ENCODE peak calls at places on chromosomes 6 and 20, in eight cellular contexts. Y is KG1, Q is amygdala, J is gastrocnemius medialis, D is HEK293T, G is NCI-H1092 treated with DMSO at 0.1 percent for 48 hours, R is HT1080, U is T-helper 2 cell. M is an unnamed sample.

GRCh38 chr20:20224806-20225205 is 143.1 kb upstream of the INSM1 start:
- DNase-seq in Y (no peak), Q (no peak), J (no peak), D (no peak), G (peak; percentile 63), R (no peak), U (no peak), M (no peak)

GRCh38 chr6:119147101-119148053 is 68.9 kb upstream of the FAM184A start:
- DNase-seq in Y (no peak), Q (no peak), J (peak; percentile 43), D (no peak), G (no peak), R (peak; percentile 99), U (peak; percentile 69), M (peak; percentile 17)

GRCh38 chr6:132199343-132199742 is 201.9 kb downstream of the MOXD1 start:
- DNase-seq in Y (no peak), Q (no peak), J (no peak), D (no peak), G (no peak), R (peak; percentile 40), U (no peak), M (no peak)

GRCh38 chr20:58513580-58514285 is 1.5 kb downstream of the APCDD1L start:
- DNase-seq in Y (no peak), Q (no peak), J (no peak), D (no peak), G (no peak), R (no peak), U (no peak), M (no peak)

GRCh38 chr6:2108700-2109306 is 136.6 kb downstream of the GMDS start:
- DNase-seq in Y (no peak), Q (no peak), J (no peak), D (peak; percentile 61), G (peak; percentile 69), R (no peak), U (no peak), M (no peak)

GRCh38 chr6:17478946-17479345 is 85.6 kb downstream of the CAP2 start:
- DNase-seq in Y (no peak), Q (no peak), J (no peak), D (no peak), G (no peak), R (no peak), U (no peak), M (no peak)

GRCh38 chr6:53299331-53299835 is 49.4 kb downstream of the ELOVL5 start:
- DNase-seq in Y (no peak), Q (no peak), J (no peak), D (no peak), G (no peak), R (no peak), U (no peak), M (no peak)

GRCh38 chr20:48335421-48336090 is 492.2 kb downstream of the PREX1 start:
- DNase-seq in Y (no peak), Q (no peak), J (no peak), D (no peak), G (peak; percentile 33), R (no peak), U (no peak), M (no peak)

GRCh38 chr6:25318589-25318988 is 39.4 kb downstream of the CARMIL1 start:
- DNase-seq in Y (no peak), Q (no peak), J (no peak), D (no peak), G (peak; percentile 39), R (no peak), U (no peak), M (no peak)

GRCh38 chr20:33053291-33054106 is at the start of gene BPIFB3:
- DNase-seq in Y (no peak), Q (no peak), J (no peak), D (no peak), G (no peak), R (no peak), U (no peak), M (no peak)

M was measured in head of caudate nucleus.